ENCODE peak calls at places on chromosomes 6 and 20, in eight cellular contexts. Y is H1, L is HepG2, N is SK-N-SH, M is GM23338, F is HCT116, S is K562, P is GM12878. B is an unnamed sample. For H3K79me2, the result is how much of the 10 kb centered on the place peaks cover.

GRCh38 chr6:3455121-3455489 is 1.7 kb downstream of the SLC22A23 start:
- DNase-seq in S (no peak), M (no peak), P (no peak), L (peak), F (no peak), N (no peak), Y (no peak), B (no peak)

GRCh38 chr6:109816452-109817374 is 125.6 kb downstream of the FIG4 start:
- DNase-seq in F (no peak), Y (no peak), S (no peak), N (no peak), M (no peak), P (no peak), L (no peak), B (no peak)

GRCh38 chr6:51910846-51911245 is 176.6 kb downstream of the PKHD1 start:
- DNase-seq in Y (no peak), F (no peak), S (no peak), L (no peak), M (no peak), P (no peak), N (no peak), B (no peak)

GRCh38 chr6:116447052-116447451 is 14.1 kb upstream of the CALHM6 start:
- DNase-seq in S (no peak), F (no peak), M (no peak), Y (no peak), L (no peak), P (no peak), N (no peak), B (peak)

GRCh38 chr6:70150521-70150920 is 152.4 kb downstream of the COL9A1 start:
- DNase-seq in P (no peak), S (no peak), F (no peak), L (no peak), Y (no peak), N (no peak), M (no peak), B (no peak)

GRCh38 chr6:64890609-64891008 is 816.4 kb downstream of the EYS start:
- DNase-seq in M (no peak), F (no peak), N (no peak), P (no peak), L (no peak), Y (no peak), S (no peak), B (peak)

GRCh38 chr6:33339193-33339592 is 21.6 kb upstream of the ZBTB22 start:
- DNase-seq in N (no peak), S (no peak), P (no peak), F (no peak), Y (no peak), L (no peak), M (no peak), B (no peak)

GRCh38 chr6:169961772-169962561 is 210.5 kb downstream of the ERMARD start:
- DNase-seq in S (no peak), P (no peak), Y (peak), N (peak), F (no peak), M (peak), L (no peak), B (peak)

GRCh38 chr20:9075264-9076095 is 6.6 kb downstream of the PLCB4 start:
- DNase-seq in M (peak), Y (no peak), F (no peak), P (no peak), L (no peak), S (no peak), N (no peak), B (no peak)

GRCh38 chr6:54624779-54625178 is 221.8 kb upstream of the FAM83B start:
- DNase-seq in F (no peak), M (no peak), N (no peak), L (no peak), S (no peak), Y (no peak), P (no peak), B (no peak)

GRCh38 chr6:10598084-10598960 is 77.2 kb downstream of the GCNT2 start:
- DNase-seq in P (no peak), Y (no peak), M (no peak), L (no peak), N (peak), F (no peak), S (no peak), B (no peak)

GRCh38 chr6:168133186-168133585 is 54.2 kb upstream of the FRMD1 start:
- DNase-seq in S (no peak), P (no peak), N (no peak), Y (peak), M (no peak), F (no peak), L (no peak), B (no peak)

GRCh38 chr6:104639671-104640070 is 220.0 kb downstream of the HACE1 start:
- DNase-seq in N (no peak), L (no peak), Y (no peak), F (no peak), P (peak), S (no peak), M (no peak), B (peak)

GRCh38 chr6:48147101-48147500 is 36.1 kb upstream of the PTCHD4 start:
- DNase-seq in P (no peak), N (no peak), L (no peak), S (no peak), M (no peak), Y (no peak), F (no peak), B (no peak)

GRCh38 chr20:62117658-62118057 is 4.6 kb upstream of the LSM14B start:
- DNase-seq in F (no peak), N (no peak), M (no peak), P (no peak), S (no peak), Y (no peak), L (no peak), B (no peak)

GRCh38 chr20:63640086-63640485 is 13.1 kb downstream of the STMN3 start:
- DNase-seq in Y (no peak), M (no peak), F (no peak), N (no peak), L (no peak), S (no peak), P (no peak), B (no peak)

GRCh38 chr20:63642518-63643247 is 10.5 kb downstream of the STMN3 start:
- DNase-seq in P (no peak), S (peak), F (no peak), M (peak), Y (peak), L (no peak), N (no peak), B (no peak)

GRCh38 chr20:63643499-63643898 is 9.7 kb downstream of the STMN3 start:
- DNase-seq in F (no peak), M (no peak), P (no peak), L (no peak), S (peak), N (no peak), Y (no peak), B (no peak)

GRCh38 chr20:63641146-63641791 is 12.0 kb downstream of the STMN3 start:
- DNase-seq in L (no peak), P (no peak), S (no peak), M (peak), F (no peak), Y (no peak), N (no peak), B (peak)

DNA sequence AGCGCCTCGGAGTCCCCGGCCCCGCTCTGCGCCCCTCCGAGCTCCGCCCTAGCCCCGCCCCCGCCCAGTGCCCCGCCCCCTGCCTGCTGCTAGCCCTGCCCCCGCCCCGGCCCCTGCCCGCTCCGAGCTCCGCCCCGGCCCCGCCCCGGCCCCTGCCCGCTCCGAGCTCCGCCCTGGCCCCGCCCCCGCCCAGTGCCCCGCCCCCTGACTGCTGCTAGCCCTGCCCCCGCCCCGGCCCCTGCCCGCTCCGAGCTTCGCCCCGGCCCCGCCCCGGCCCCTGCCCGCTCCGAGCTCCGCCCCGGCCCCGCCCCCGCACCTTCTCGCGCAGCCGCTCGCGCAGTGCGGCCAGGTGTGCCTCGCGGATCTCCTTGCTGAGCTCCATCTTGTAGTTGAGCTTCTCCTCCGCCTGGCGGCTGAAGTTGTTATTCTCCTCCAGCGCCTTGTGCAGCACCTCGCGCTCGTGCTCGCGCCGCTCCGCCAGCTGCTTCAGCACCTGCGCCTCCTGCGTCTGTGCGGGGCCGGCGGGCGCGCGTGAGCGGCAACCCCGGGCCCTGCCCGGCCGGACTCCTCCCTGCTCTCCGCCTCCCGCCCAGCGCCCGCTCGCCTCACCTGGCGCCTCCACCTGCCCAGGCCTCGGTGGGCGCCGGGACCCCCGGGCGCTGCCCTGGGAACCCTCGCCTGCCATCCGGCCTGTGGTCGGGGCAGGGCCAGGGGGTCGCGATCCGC is 11.3 kb downstream of the STMN3 start:
- DNase-seq in M (peak), Y (peak), S (peak), N (peak), F (peak), P (peak), L (peak), B (peak)
- TF ChIP-seq POLR2AphosphoS5 in M (peak), Y (peak), S (no peak), N (no peak), F (peak), P (no peak), L (peak), B (no peak)

GRCh38 chr6:130966581-130966980 is 96.5 kb downstream of the EPB41L2 start:
- DNase-seq in F (no peak), L (no peak), S (no peak), Y (no peak), M (no peak), P (no peak), N (no peak), B (no peak)

GRCh38 chr6:130965657-130966056 is 97.4 kb downstream of the EPB41L2 start:
- DNase-seq in M (no peak), P (no peak), F (no peak), Y (no peak), S (no peak), N (no peak), L (no peak), B (no peak)

GRCh38 chr6:130964808-130965604 is 98.0 kb downstream of the EPB41L2 start:
- DNase-seq in S (no peak), F (no peak), M (no peak), P (no peak), L (no peak), N (no peak), Y (no peak), B (no peak)

GRCh38 chr6:130962951-130963350 is 100.1 kb downstream of the EPB41L2 start:
- DNase-seq in M (no peak), Y (no peak), P (no peak), L (no peak), F (no peak), N (no peak), S (no peak), B (no peak)

DNA sequence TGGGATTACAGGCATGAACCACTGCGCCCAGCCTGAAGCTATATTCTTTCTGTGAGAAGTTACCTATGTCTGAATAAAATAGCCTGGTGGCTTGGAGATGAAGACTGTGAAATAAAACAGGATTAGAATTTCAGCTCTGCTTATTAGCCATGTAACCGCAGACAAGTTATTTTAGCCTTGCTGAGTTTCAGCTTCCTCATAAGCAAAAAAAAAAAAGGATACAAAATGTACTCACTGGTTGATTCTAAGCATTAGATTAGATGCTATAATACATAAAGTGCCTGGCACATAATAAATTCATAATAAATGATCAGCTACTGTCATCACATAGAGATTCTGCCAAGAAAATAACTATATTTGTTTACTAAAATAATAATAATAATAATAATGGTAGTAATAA is 98.8 kb downstream of the EPB41L2 start:
- DNase-seq in N (no peak), M (no peak), P (no peak), Y (no peak), S (no peak), L (no peak), F (no peak), B (no peak)
- H3K79me2 ChIP-seq in N (under half), M (half or more), P (under half), Y (half or more), S (under half), L (half or more), F (under half), B (half or more)

DNA sequence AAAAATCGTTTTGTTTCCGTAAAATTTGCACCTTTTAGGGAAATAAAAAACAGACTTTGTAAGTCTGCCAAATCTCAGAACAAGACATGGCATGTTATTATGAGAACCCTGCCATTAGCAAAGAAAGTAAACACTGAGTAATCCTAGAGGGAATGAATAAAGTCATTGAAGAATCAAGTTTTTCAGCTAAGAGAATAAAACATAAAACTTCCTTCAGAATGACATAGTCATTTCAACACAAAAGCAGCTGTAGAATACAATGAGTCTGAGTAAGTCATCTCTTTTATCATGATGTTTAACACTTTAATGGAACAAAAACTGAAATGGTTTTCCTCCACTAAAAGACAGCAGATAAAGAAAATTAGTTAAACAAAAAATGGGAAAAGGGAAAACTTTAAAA is 10.3 kb upstream of the DST start:
- DNase-seq in L (peak), Y (no peak), M (no peak), P (no peak), N (no peak), F (peak), S (no peak), B (peak)
- TF ChIP-seq POLR2AphosphoS5 in L (no peak), Y (no peak), M (no peak), P (no peak), N (no peak), F (no peak), S (no peak), B (no peak)

GRCh38 chr20:2657241-2657640 is 4.8 kb downstream of the NOP56 start:
- DNase-seq in Y (no peak), L (no peak), M (no peak), P (no peak), S (no peak), F (no peak), N (no peak), B (no peak)
- H3K79me2 ChIP-seq in Y (under half), L (under half), M (under half), P (under half), S (half or more), F (half or more), N (under half), B (half or more)

GRCh38 chr20:47350691-47351545 is 5.6 kb downstream of the ZMYND8 start:
- DNase-seq in F (no peak), M (no peak), L (no peak), N (no peak), S (no peak), P (no peak), Y (no peak), B (peak)

GRCh38 chr20:47348539-47349142 is 7.9 kb downstream of the ZMYND8 start:
- DNase-seq in N (no peak), M (no peak), Y (no peak), F (no peak), S (no peak), P (no peak), L (no peak), B (peak)

GRCh38 chr20:47350181-47350550 is 6.3 kb downstream of the ZMYND8 start:
- DNase-seq in S (no peak), M (no peak), Y (no peak), P (no peak), L (no peak), N (no peak), F (no peak), B (no peak)

GRCh38 chr20:47347661-47348462 is 8.6 kb downstream of the ZMYND8 start:
- DNase-seq in S (no peak), Y (no peak), F (no peak), P (no peak), N (no peak), M (no peak), L (no peak), B (no peak)

DNA sequence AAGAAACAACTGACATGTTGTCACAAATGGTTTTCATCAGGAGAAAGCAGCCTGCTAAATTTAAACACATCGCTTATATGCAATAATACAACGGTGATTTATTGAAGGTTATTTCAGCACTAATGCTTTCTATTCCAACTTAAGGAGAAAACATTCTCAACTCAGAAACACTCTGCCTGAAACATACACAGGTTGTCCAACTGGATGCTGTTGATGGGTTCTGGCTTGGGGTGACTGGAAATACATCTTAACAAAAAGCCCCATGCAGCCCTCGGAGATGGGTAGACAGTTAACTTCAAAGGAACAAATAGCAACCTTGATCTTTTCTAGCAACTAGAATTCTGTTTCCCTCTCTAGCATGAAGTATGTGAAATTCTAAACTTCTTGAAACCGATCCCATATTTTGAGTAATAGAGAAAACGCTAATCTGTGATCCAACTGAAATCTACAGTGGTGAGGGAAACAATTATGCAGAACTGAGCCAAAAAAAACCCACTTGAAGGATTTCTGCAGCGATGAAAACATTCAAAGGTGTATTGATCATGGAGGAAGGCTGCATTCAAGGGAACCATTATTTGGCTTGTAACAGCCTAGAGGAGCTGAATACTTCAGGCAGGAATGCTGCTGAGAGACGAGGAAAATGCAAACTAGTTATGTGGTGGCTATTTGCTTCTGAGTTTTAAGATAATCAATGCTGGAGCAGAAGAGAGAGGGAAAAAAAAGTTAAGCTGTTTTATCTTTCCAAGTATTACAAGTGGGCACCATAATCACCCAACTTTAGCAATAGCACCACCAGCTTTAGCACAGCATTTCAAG is 6.9 kb downstream of the ZMYND8 start:
- DNase-seq in N (no peak), L (no peak), F (no peak), M (peak), P (no peak), S (no peak), Y (no peak), B (peak)
- TF ChIP-seq POLR2AphosphoS5 in N (no peak), L (peak), F (no peak), M (no peak), P (no peak), S (no peak), Y (no peak), B (no peak)